ENCODE peak calls at places on chromosomes 7 and 10, in eight cellular contexts. A, X, G, O, B, I, V and P are unnamed samples.
A peak's percentile ranks its signal among the peaks of the same experiment; 100 is the strongest.

GRCh38 chr10:44944354-44944753 is 15.2 kb upstream of the RASSF4 start:
- DNase-seq in A (no peak), X (no peak), G (no peak), O (no peak), B (no peak), I (no peak), V (no peak), P (no peak)

GRCh38 chr10:7722927-7723529 is 19.9 kb downstream of the ITIH2 start:
- DNase-seq in A (no peak), X (no peak), G (no peak), O (no peak), B (no peak), I (no peak), V (no peak), P (no peak)

GRCh38 chr10:110843796-110844616 is 27.7 kb upstream of the PDCD4 start:
- DNase-seq in A (no peak), X (no peak), G (no peak), O (no peak), B (no peak), I (no peak), V (no peak), P (no peak)

GRCh38 chr10:79351332-79351731 is 4.1 kb downstream of the PPIF start:
- DNase-seq in A (no peak), X (no peak), G (no peak), O (no peak), B (no peak), I (no peak), V (no peak), P (no peak)

GRCh38 chr7:135160098-135160857 is 10.2 kb downstream of the CYREN start:
- DNase-seq in A (no peak), X (no peak), G (no peak), O (no peak), B (no peak), I (no peak), V (no peak), P (no peak)

GRCh38 chr7:69414555-69414954 is 183.7 kb upstream of the AUTS2 start:
- DNase-seq in A (no peak), X (no peak), G (no peak), O (no peak), B (no peak), I (no peak), V (no peak), P (no peak)

GRCh38 chr10:2477154-2477553 is 590.2 kb upstream of the PFKP start:
- DNase-seq in A (no peak), X (no peak), G (no peak), O (no peak), B (no peak), I (no peak), V (no peak), P (no peak)

GRCh38 chr7:43362652-43363428 is 220.1 kb upstream of the STK17A start:
- DNase-seq in A (no peak), X (no peak), G (no peak), O (no peak), B (no peak), I (no peak), V (no peak), P (peak; percentile 23)

GRCh38 chr10:129517680-129518057 is 50.6 kb downstream of the MGMT start:
- DNase-seq in A (no peak), X (no peak), G (no peak), O (no peak), B (no peak), I (no peak), V (peak; percentile 4), P (no peak)

GRCh38 chr10:119222531-119222930 is 15.2 kb downstream of the GRK5 start:
- DNase-seq in A (no peak), X (no peak), G (no peak), O (no peak), B (no peak), I (no peak), V (no peak), P (no peak)

GRCh38 chr7:26305048-26305868 is 13.6 kb downstream of the SNX10 start:
- DNase-seq in A (no peak), X (no peak), G (no peak), O (no peak), B (no peak), I (no peak), V (no peak), P (no peak)

GRCh38 chr10:10911471-10911921 is 106.2 kb upstream of the CELF2 start:
- DNase-seq in A (peak; percentile 91), X (peak; percentile 80), G (peak; percentile 1), O (no peak), B (no peak), I (peak; percentile 22), V (no peak), P (peak; percentile 26)

GRCh38 chr10:90181251-90181691 is 479.9 kb downstream of the KIF20B start:
- DNase-seq in A (no peak), X (no peak), G (no peak), O (no peak), B (no peak), I (no peak), V (no peak), P (no peak)

GRCh38 chr10:21638681-21639080 is 104.6 kb downstream of the MLLT10 start:
- DNase-seq in A (no peak), X (no peak), G (no peak), O (no peak), B (no peak), I (no peak), V (no peak), P (no peak)

GRCh38 chr10:119297207-119297968 is 90.0 kb downstream of the GRK5 start:
- DNase-seq in A (no peak), X (no peak), G (no peak), O (no peak), B (no peak), I (no peak), V (no peak), P (no peak)

GRCh38 chr10:104337527-104337984 is 709 bp downstream of the ITPRIP start:
- DNase-seq in A (no peak), X (no peak), G (no peak), O (no peak), B (no peak), I (no peak), V (no peak), P (no peak)

GRCh38 chr10:92011560-92012214 is 88.1 kb downstream of the BTAF1 start:
- DNase-seq in A (peak; percentile 24), X (peak; percentile 68), G (no peak), O (no peak), B (no peak), I (no peak), V (no peak), P (no peak)

GRCh38 chr7:77428777-77429231 is 12.7 kb upstream of the GSAP start:
- DNase-seq in A (no peak), X (no peak), G (no peak), O (no peak), B (no peak), I (no peak), V (peak; percentile 12), P (no peak)

GRCh38 chr7:4800926-4801838 is 25.8 kb downstream of the AP5Z1 start:
- DNase-seq in A (no peak), X (no peak), G (no peak), O (no peak), B (no peak), I (no peak), V (no peak), P (no peak)

GRCh38 chr10:59687657-59688056 is 22.0 kb downstream of the SLC16A9 start:
- DNase-seq in A (no peak), X (no peak), G (no peak), O (no peak), B (no peak), I (no peak), V (no peak), P (no peak)

GRCh38 chr7:51366930-51367613 is 50.5 kb upstream of the COBL start:
- DNase-seq in A (peak; percentile 18), X (peak; percentile 49), G (peak; percentile 11), O (no peak), B (no peak), I (peak; percentile 73), V (no peak), P (no peak)

GRCh38 chr10:78859266-78859665 is 209.5 kb upstream of the ZMIZ1 start:
- DNase-seq in A (no peak), X (no peak), G (no peak), O (no peak), B (no peak), I (no peak), V (no peak), P (no peak)